ENCODE peak calls at places on chromosomes 11 and 22, in eight cellular contexts. H is spleen, M is cardiac fibroblast, T is Calu3, Q is ovary, N is PC-9, I is neural crest cell, X is astrocyte of the cerebellum. V is an unnamed sample.

GRCh38 chr11:113470233-113470632 is 5.0 kb downstream of the DRD2 start:
- DNase-seq in X (no peak), Q (no peak), H (no peak), N (no peak), M (no peak), I (no peak), T (no peak), V (no peak)

GRCh38 chr11:45288395-45288794 is 2.3 kb upstream of the SYT13 start:
- DNase-seq in M (no peak), Q (no peak), I (no peak), X (no peak), T (no peak), N (no peak), H (no peak), V (no peak)

GRCh38 chr11:44226472-44226871 is 83.5 kb downstream of the ALX4 start:
- DNase-seq in T (no peak), H (no peak), N (no peak), I (no peak), Q (no peak), X (no peak), M (no peak), V (no peak)

GRCh38 chr11:74316772-74317505 is 5.5 kb upstream of the P4HA3 start:
- DNase-seq in Q (no peak), I (no peak), T (no peak), X (no peak), M (peak; percentile 84), H (no peak), N (no peak), V (no peak)

GRCh38 chr11:65180877-65181568 is 705 bp upstream of the CAPN1 start:
- DNase-seq in H (peak; percentile 91), Q (peak; percentile 68), N (peak; percentile 84), T (peak; percentile 87), I (peak; percentile 82), M (peak; percentile 49), X (no peak), V (peak; percentile 32)

GRCh38 chr11:73401924-73402833 is 26.0 kb downstream of the RELT start:
- DNase-seq in X (no peak), N (no peak), H (no peak), M (no peak), T (no peak), Q (peak; percentile 10), I (no peak), V (peak; percentile 13)

GRCh38 chr22:38230108-38230825 is 28.5 kb downstream of the MAFF start:
- DNase-seq in H (no peak), N (no peak), Q (no peak), I (no peak), T (no peak), M (peak; percentile 77), X (no peak), V (no peak)

GRCh38 chr22:46036558-46037408 is 59.8 kb upstream of the WNT7B start:
- DNase-seq in N (peak; percentile 39), Q (peak; percentile 50), I (no peak), M (peak; percentile 23), X (no peak), T (peak; percentile 52), H (peak; percentile 86), V (no peak)

GRCh38 chr11:16111690-16112089 is 244.7 kb downstream of the SOX6 start:
- DNase-seq in N (no peak), I (no peak), Q (no peak), T (no peak), M (no peak), H (no peak), X (no peak), V (no peak)

GRCh38 chr11:130653838-130654601 is 205.6 kb downstream of the ADAMTS15 start:
- DNase-seq in H (no peak), T (peak; percentile 10), M (peak; percentile 46), Q (no peak), I (no peak), N (peak; percentile 59), X (peak; percentile 37), V (no peak)

GRCh38 chr11:133712235-133712634 is 133.1 kb downstream of the SPATA19 start:
- DNase-seq in Q (no peak), X (no peak), H (no peak), I (no peak), N (no peak), M (no peak), T (no peak), V (no peak)

GRCh38 chr11:15707971-15708370 is 593.2 kb downstream of the INSC start:
- DNase-seq in Q (peak; percentile 27), N (peak; percentile 36), M (peak; percentile 7), T (peak; percentile 50), H (no peak), I (no peak), X (peak; percentile 32), V (no peak)

GRCh38 chr22:40024201-40025061 is 29.7 kb downstream of the FAM83F start:
- DNase-seq in I (peak; percentile 76), T (peak; percentile 82), H (peak; percentile 90), M (peak; percentile 71), Q (peak; percentile 55), N (peak; percentile 75), X (no peak), V (no peak)

GRCh38 chr11:121207485-121208115 is 85.0 kb upstream of the SC5D start:
- DNase-seq in M (peak; percentile 10), Q (no peak), N (no peak), T (no peak), I (no peak), X (no peak), H (no peak), V (no peak)

GRCh38 chr11:11841121-11841604 is 609 bp upstream of the USP47 start:
- DNase-seq in Q (no peak), T (no peak), N (peak; percentile 9), M (peak; percentile 51), X (no peak), H (no peak), I (no peak), V (peak; percentile 20)

GRCh38 chr11:96474263-96474662 is 84.5 kb downstream of the JRKL start:
- DNase-seq in N (peak; percentile 20), I (no peak), T (peak; percentile 3), H (no peak), Q (no peak), X (no peak), M (no peak), V (no peak)

GRCh38 chr22:23772315-23773246 is at the start of gene MMP11:
- DNase-seq in I (peak; percentile 59), N (peak; percentile 30), M (no peak), T (peak; percentile 50), H (peak; percentile 90), Q (peak; percentile 67), X (no peak), V (peak; percentile 76)

GRCh38 chr22:39311592-39312400 is 7.6 kb downstream of the RPL3 start:
- DNase-seq in T (no peak), I (no peak), Q (peak; percentile 37), N (no peak), X (no peak), M (peak; percentile 19), H (no peak), V (no peak)

DNA sequence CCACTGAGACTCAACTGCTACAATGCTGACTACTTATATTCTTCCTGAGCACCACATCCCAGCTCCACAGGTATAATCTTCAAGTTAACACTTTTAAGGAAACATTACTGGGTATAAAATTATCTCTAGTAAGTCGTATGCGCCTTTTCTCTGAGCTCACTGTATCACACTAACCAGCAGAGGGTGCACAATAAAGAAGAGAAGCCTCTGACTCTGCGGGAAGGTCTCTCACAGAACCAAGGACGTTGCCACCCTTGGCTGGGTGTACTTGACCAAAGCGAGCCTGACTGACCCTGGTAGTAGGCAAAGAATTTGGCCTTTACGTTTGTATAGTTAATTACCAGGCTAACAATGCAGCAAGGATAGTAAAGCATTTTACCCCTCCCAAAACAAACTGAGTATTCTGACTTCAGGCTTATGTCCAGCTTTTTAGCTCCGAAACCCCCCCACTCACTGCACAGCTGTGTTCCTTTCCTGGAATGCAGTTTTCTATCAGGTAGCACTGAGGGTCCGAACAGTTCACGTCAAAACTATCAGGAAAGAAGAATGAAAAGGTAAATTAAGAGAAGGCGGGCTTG is at the start of gene BTBD18:
- DNase-seq in Q (no peak), H (no peak), X (peak; percentile 33), M (peak; percentile 74), T (peak; percentile 54), N (peak; percentile 18), I (no peak), V (no peak)
- TF ChIP-seq CTCF in Q (no peak), H (peak; percentile 58), X (peak; percentile 58), M (peak; percentile 59), T (peak; percentile 54), N (peak; percentile 63), I (peak; percentile 72), V (peak; percentile 44)

DNA sequence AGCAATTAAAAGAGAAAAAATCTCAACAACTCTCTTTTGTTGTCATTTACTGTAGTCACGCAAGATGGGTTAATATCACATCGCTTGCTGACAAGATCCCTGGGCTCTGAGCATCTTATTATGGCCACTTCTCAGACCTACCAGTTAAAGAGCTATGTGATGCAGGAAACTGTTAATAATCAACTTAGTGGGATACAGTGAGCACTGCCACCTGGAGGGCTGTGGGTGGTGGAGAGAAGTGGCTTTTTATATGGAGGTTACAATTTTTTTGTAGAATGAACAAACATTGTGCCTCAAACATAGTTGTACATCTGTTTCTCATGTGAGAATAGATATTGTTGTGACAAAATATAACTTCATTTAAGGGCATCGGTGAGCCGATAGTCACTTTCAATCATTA is 181.0 kb downstream of the TENM4 start:
- DNase-seq in X (no peak), I (no peak), H (no peak), M (no peak), T (no peak), N (no peak), Q (no peak), V (no peak)
- TF ChIP-seq CTCF in X (peak; percentile 16), I (peak; percentile 30), H (no peak), M (no peak), T (no peak), N (peak; percentile 20), Q (no peak), V (peak; percentile 24)

DNA sequence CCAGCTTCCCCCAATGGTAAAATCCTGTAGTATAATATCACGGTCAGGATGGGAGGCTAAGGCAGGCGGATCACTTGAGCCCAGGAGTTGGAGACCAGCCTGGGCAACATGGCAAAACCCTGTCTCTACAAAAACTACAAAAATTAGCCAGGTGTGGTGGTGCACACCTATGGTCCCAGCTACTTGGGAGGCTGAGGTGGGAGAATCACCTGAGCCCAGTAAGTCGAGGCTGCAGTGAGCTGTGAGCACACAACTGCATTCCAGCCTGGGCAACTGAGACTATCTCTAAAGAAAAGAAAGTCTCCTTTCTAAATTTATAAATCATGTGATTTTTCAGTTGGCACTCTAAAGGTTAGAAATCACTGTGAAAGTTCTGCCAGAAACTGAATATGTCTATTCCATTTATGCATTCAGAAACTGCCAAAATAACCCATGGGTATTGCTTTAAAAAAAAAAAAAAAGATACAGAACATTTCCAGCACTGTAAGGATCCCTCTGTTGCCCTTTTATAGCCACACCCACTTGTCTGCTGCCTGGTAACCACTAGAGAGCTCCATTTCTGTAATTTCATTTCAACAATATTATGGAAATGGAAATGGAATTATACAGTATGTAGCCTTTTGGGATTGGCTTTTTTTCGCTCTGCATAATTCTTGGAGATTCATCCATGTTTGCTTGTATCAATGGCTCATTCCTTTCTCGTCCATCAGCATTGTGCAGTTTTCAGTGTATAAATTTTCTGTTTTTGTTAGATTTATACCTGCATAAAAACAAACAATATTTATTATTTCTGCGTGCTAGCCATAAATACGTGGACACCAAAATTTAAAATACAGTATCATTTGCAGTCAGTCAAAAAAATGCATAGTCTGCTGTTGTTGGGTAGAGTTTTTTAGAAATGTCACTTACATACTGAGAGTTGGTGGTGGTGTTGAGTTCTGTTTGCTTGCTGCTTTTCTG is 9.4 kb downstream of the CDC45 start:
- DNase-seq in H (no peak), N (no peak), X (no peak), M (peak; percentile 47), T (no peak), I (no peak), Q (no peak), V (no peak)
- TF ChIP-seq CTCF in H (no peak), N (no peak), X (peak; percentile 5), M (no peak), T (no peak), I (no peak), Q (no peak), V (no peak)

GRCh38 chr11:9203715-9204311 is 61.3 kb downstream of the DENND5A start:
- DNase-seq in N (no peak), X (no peak), M (no peak), H (no peak), Q (no peak), I (no peak), T (no peak), V (no peak)
- TF ChIP-seq CTCF in N (no peak), X (no peak), M (no peak), H (no peak), Q (no peak), I (no peak), T (no peak), V (peak; percentile 40)